ENCODE peak calls at places on chromosomes 12 and 14, in nine cellular contexts. R, L, J, I, W, E, S, A and X are unnamed samples. For H3K4me1, the result is how much of the 10 kb centered on the place peaks cover.

GRCh38 chr12:108039794-108040193 is 89.3 kb upstream of the WSCD2 start:
- DNase-seq in R (no peak), L (no peak), J (no peak), I (no peak), W (no peak), E (no peak), S (no peak), A (no peak), X (no peak)

GRCh38 chr12:113591480-113591971 is 119.9 kb upstream of the LHX5 start:
- DNase-seq in R (no peak), L (no peak), J (peak), I (peak), W (no peak), E (no peak), S (no peak), A (no peak), X (peak)

GRCh38 chr12:15164997-15165659 is 56.1 kb downstream of the RERG start:
- DNase-seq in R (no peak), L (no peak), J (no peak), I (peak), W (no peak), E (no peak), S (no peak), A (no peak), X (no peak)

GRCh38 chr14:51582437-51582836 is 69.3 kb upstream of the FRMD6 start:
- DNase-seq in R (no peak), L (no peak), J (no peak), I (no peak), W (no peak), E (no peak), S (no peak), A (no peak), X (no peak)

GRCh38 chr14:24279301-24280186 is 8.1 kb upstream of the RABGGTA start:
- DNase-seq in R (peak), L (no peak), J (no peak), I (no peak), W (no peak), E (no peak), S (no peak), A (no peak), X (no peak)

GRCh38 chr14:51821822-51822221 is 38.6 kb upstream of the GNG2 start:
- DNase-seq in R (no peak), L (no peak), J (no peak), I (no peak), W (no peak), E (no peak), S (no peak), A (no peak), X (no peak)

GRCh38 chr12:124381454-124382207 is 86.7 kb downstream of the RFLNA start:
- DNase-seq in R (peak), L (no peak), J (peak), I (no peak), W (peak), E (peak), S (no peak), A (no peak), X (peak)

GRCh38 chr12:131135786-131136538 is 182.3 kb downstream of the ADGRD1 start:
- DNase-seq in R (no peak), L (no peak), J (no peak), I (no peak), W (no peak), E (peak), S (peak), A (no peak), X (no peak)

GRCh38 chr12:102501773-102502172 is 21.4 kb upstream of the IGF1 start:
- DNase-seq in R (no peak), L (no peak), J (no peak), I (no peak), W (peak), E (no peak), S (no peak), A (no peak), X (no peak)

DNA sequence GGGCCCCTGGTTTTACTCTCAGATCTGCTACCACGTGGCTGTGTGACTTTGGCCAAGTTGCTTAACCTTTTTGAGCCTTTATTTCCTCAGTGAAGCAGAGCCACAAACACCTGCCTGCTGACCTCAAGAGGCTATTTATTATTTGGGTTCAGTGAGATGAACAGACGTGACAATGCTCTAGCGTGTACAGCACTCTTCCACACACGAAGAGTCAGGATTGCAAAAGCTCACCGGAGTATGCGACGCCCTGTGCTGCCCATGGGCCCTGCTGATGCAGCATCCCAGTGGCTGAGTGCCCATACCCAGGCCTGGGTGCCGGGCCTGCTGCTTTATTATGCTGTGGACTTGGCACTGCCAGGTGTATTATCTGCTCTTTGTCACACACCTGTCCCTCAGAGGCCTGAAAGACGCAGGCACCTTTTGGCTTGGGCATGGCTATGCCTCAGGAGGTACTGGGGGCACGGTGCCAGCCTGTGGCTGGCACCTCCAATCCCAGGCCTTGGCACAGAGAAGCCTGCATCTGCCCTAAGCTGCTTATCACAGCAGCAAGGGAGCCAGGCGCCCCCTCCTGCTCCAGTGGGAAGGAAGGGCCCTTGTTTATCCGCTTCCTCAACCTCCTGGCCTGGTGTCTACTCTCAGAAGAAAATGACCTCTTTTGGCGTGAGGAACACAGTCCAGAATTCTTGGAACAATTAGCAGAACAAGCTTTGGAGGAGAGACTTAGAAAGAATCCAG is 22.3 kb upstream of the TC2N start:
- DNase-seq in R (no peak), L (no peak), J (no peak), I (no peak), W (peak), E (peak), S (no peak), A (no peak), X (no peak)
- H3K4me1 ChIP-seq in R (under half), L (under half), J (under half), I (under half), W (under half), E (under half), S (half or more), A (under half), X (under half)

GRCh38 chr14:71361874-71362273 is 454.6 kb downstream of the PCNX1 start:
- DNase-seq in R (no peak), L (no peak), J (no peak), I (no peak), W (no peak), E (no peak), S (no peak), A (no peak), X (no peak)

GRCh38 chr14:71359823-71360222 is 452.6 kb downstream of the PCNX1 start:
- DNase-seq in R (no peak), L (no peak), J (no peak), I (no peak), W (no peak), E (no peak), S (no peak), A (no peak), X (no peak)

GRCh38 chr14:71361335-71361734 is 454.1 kb downstream of the PCNX1 start:
- DNase-seq in R (peak), L (peak), J (no peak), I (no peak), W (no peak), E (no peak), S (no peak), A (no peak), X (no peak)

GRCh38 chr14:71355324-71356201 is 448.3 kb downstream of the PCNX1 start:
- DNase-seq in R (peak), L (no peak), J (no peak), I (peak), W (peak), E (no peak), S (no peak), A (no peak), X (no peak)

GRCh38 chr14:71358209-71358931 is 451.1 kb downstream of the PCNX1 start:
- DNase-seq in R (no peak), L (no peak), J (no peak), I (no peak), W (no peak), E (no peak), S (no peak), A (no peak), X (no peak)
- H3K4me1 ChIP-seq in R (under half), L (under half), J (under half), I (under half), W (under half), E (under half), S (under half), A (under half), X (under half)

GRCh38 chr12:639988-640387 is 23.3 kb downstream of the NINJ2 start:
- DNase-seq in R (no peak), L (no peak), J (no peak), I (no peak), W (no peak), E (no peak), S (no peak), A (no peak), X (no peak)

GRCh38 chr12:636632-637031 is 26.6 kb downstream of the NINJ2 start:
- DNase-seq in R (no peak), L (no peak), J (no peak), I (no peak), W (no peak), E (no peak), S (no peak), A (no peak), X (no peak)

GRCh38 chr12:638948-639557 is 24.2 kb downstream of the NINJ2 start:
- DNase-seq in R (no peak), L (no peak), J (no peak), I (no peak), W (no peak), E (no peak), S (no peak), A (no peak), X (no peak)

GRCh38 chr12:642633-643477 is 20.4 kb downstream of the NINJ2 start:
- DNase-seq in R (peak), L (no peak), J (peak), I (peak), W (peak), E (peak), S (peak), A (peak), X (peak)

GRCh38 chr12:639566-639965 is 23.7 kb downstream of the NINJ2 start:
- DNase-seq in R (no peak), L (no peak), J (no peak), I (no peak), W (no peak), E (no peak), S (no peak), A (no peak), X (no peak)
- H3K4me1 ChIP-seq in R (under half), L (under half), J (under half), I (under half), W (under half), E (under half), S (under half), A (under half), X (half or more)

GRCh38 chr12:6376965-6377666 is 1.8 kb upstream of the SCNN1A start:
- DNase-seq in R (no peak), L (no peak), J (no peak), I (no peak), W (no peak), E (no peak), S (no peak), A (no peak), X (no peak)
- H3K4me1 ChIP-seq in R (under half), L (half or more), J (half or more), I (half or more), W (under half), E (under half), S (under half), A (under half), X (half or more)

GRCh38 chr12:96327889-96328288 is 72.3 kb downstream of the CDK17 start:
- DNase-seq in R (no peak), L (no peak), J (no peak), I (no peak), W (no peak), E (no peak), S (no peak), A (no peak), X (no peak)
- H3K4me1 ChIP-seq in R (under half), L (under half), J (under half), I (under half), W (under half), E (under half), S (under half), A (under half), X (under half)

GRCh38 chr12:106130474-106131113 is 8.2 kb downstream of the NUAK1 start:
- DNase-seq in R (no peak), L (peak), J (no peak), I (no peak), W (no peak), E (no peak), S (no peak), A (no peak), X (no peak)
- H3K4me1 ChIP-seq in R (under half), L (half or more), J (half or more), I (half or more), W (under half), E (under half), S (under half), A (under half), X (half or more)

GRCh38 chr14:54812661-54813060 is 90.0 kb downstream of the GCH1 start:
- DNase-seq in R (no peak), L (no peak), J (no peak), I (no peak), W (no peak), E (no peak), S (no peak), A (no peak), X (no peak)

GRCh38 chr14:54808326-54809161 is 94.1 kb downstream of the GCH1 start:
- DNase-seq in R (no peak), L (no peak), J (no peak), I (no peak), W (no peak), E (no peak), S (peak), A (no peak), X (no peak)

GRCh38 chr14:54807881-54808280 is 94.7 kb downstream of the GCH1 start:
- DNase-seq in R (no peak), L (no peak), J (no peak), I (no peak), W (no peak), E (no peak), S (peak), A (no peak), X (no peak)

GRCh38 chr14:54807428-54807827 is 95.2 kb downstream of the GCH1 start:
- DNase-seq in R (no peak), L (no peak), J (no peak), I (no peak), W (peak), E (no peak), S (peak), A (no peak), X (no peak)

GRCh38 chr14:54809767-54810166 is 92.9 kb downstream of the GCH1 start:
- DNase-seq in R (no peak), L (no peak), J (no peak), I (no peak), W (no peak), E (no peak), S (no peak), A (no peak), X (no peak)
- H3K4me1 ChIP-seq in R (under half), L (under half), J (under half), I (under half), W (under half), E (under half), S (under half), A (under half), X (under half)